ENCODE peak calls at places on chromosome 17, in seven cellular contexts. R is NCI-H2171; X is amygdala; F is activated naive CD4-positive, alpha-beta T cell; V is SJCRH30; I is H54; B is dorsolateral prefrontal cortex. K is an unnamed sample.

GRCh38 chr17:27462714-27463113 is 6.5 kb downstream of the KSR1 start:
- DNase-seq in F (no peak), R (no peak), I (no peak), V (no peak), B (no peak), X (no peak), K (no peak)

GRCh38 chr17:80082403-80083135 is 18.8 kb upstream of the GAA start:
- DNase-seq in B (no peak), V (peak; percentile 98), I (peak; percentile 74), R (peak; percentile 60), X (peak; percentile 11), F (no peak), K (no peak)

GRCh38 chr17:2749058-2749783 is at the start of gene CCDC92B:
- DNase-seq in B (no peak), X (no peak), R (peak; percentile 80), V (no peak), I (no peak), F (no peak), K (no peak)

GRCh38 chr17:55852734-55853133 is 101.9 kb downstream of the PCTP start:
- DNase-seq in F (no peak), V (peak; percentile 8), B (no peak), R (no peak), I (no peak), X (no peak), K (no peak)

GRCh38 chr17:72117748-72118587 is 2.9 kb upstream of the SOX9 start:
- DNase-seq in F (no peak), V (no peak), I (no peak), X (no peak), B (no peak), R (no peak), K (no peak)

GRCh38 chr17:41739661-41740352 is 5.4 kb upstream of the HAP1 start:
- DNase-seq in V (no peak), R (no peak), F (no peak), X (no peak), I (peak; percentile 72), B (no peak), K (no peak)

GRCh38 chr17:41518031-41518430 is 659 bp downstream of the KRT15 start:
- DNase-seq in R (no peak), B (no peak), F (no peak), V (no peak), X (no peak), I (no peak), K (no peak)

GRCh38 chr17:17081304-17081940 is 39.2 kb downstream of the MPRIP start:
- DNase-seq in B (no peak), I (no peak), R (no peak), V (no peak), X (no peak), F (no peak), K (no peak)

GRCh38 chr17:37479025-37479424 is 10.7 kb upstream of the DUSP14 start:
- DNase-seq in R (no peak), F (no peak), B (no peak), V (no peak), I (no peak), X (no peak), K (no peak)

GRCh38 chr17:7573324-7574080 is 5.9 kb upstream of the CD68 start:
- DNase-seq in R (peak; percentile 80), I (peak; percentile 58), B (peak; percentile 88), X (peak; percentile 76), F (peak; percentile 74), V (peak; percentile 78), K (peak; percentile 69)

GRCh38 chr17:21019976-21020575 is 22.7 kb downstream of the USP22 start:
- DNase-seq in F (no peak), B (peak; percentile 83), I (no peak), V (peak; percentile 72), R (peak; percentile 62), X (no peak), K (no peak)

GRCh38 chr17:37547986-37548385 is 58.3 kb downstream of the DUSP14 start:
- DNase-seq in F (no peak), X (no peak), R (no peak), I (no peak), V (no peak), B (no peak), K (no peak)

GRCh38 chr17:63911657-63912100 is 621 bp upstream of the CSHL1 start:
- DNase-seq in X (no peak), R (no peak), V (peak; percentile 63), F (peak; percentile 17), I (peak; percentile 53), B (no peak), K (no peak)

GRCh38 chr17:31877911-31878702 is 19.1 kb upstream of the COPRS start:
- DNase-seq in X (no peak), B (no peak), V (no peak), F (no peak), R (no peak), I (peak; percentile 56), K (no peak)

K was measured in esophagus squamous epithelium.